ENCODE peak calls at places on chromosomes 6 and 20, in ten cellular contexts. P is heart left ventricle, L is endothelial cell of umbilical vein, M is transverse colon, V is body of pancreas, G is A549, U is IMR-90, C is breast epithelium, D is right lobe of liver, Q is sigmoid colon. E is an unnamed sample.
A peak's percentile ranks its signal among the peaks of the same experiment; 100 is the strongest.

GRCh38 chr6:5082487-5083306 is 2.4 kb upstream of the PPP1R3G start:
- DNase-seq in P (no peak), L (no peak), M (no peak), V (no peak), G (peak; percentile 66), U (peak; percentile 81), C (no peak), D (no peak), Q (no peak), E (no peak)

GRCh38 chr20:35305682-35306556 is 13.7 kb upstream of the FAM83C start:
- DNase-seq in P (no peak), L (peak; percentile 96), M (peak; percentile 59), V (no peak), G (peak; percentile 95), U (peak; percentile 100), C (peak; percentile 74), D (no peak), Q (no peak), E (peak; percentile 84)

GRCh38 chr20:21101453-21102251 is 4.5 kb downstream of the LINC00237 start:
- DNase-seq in P (no peak), L (no peak), M (no peak), V (no peak), G (no peak), U (no peak), C (no peak), D (peak; percentile 59), Q (no peak), E (no peak)

GRCh38 chr6:27312146-27312949 is at the start of gene POM121L2:
- DNase-seq in P (no peak), L (peak; percentile 65), M (peak; percentile 80), V (peak; percentile 81), G (peak; percentile 80), U (peak; percentile 28), C (peak; percentile 72), D (peak; percentile 66), Q (no peak), E (no peak)

GRCh38 chr6:113347420-113347819 is 509.7 kb upstream of the MARCKS start:
- DNase-seq in P (no peak), L (peak; percentile 76), M (no peak), V (no peak), G (no peak), U (peak; percentile 87), C (no peak), D (no peak), Q (no peak), E (no peak)

GRCh38 chr6:139943391-139943790 is 568.9 kb upstream of the CITED2 start:
- DNase-seq in P (no peak), L (peak; percentile 93), M (no peak), V (no peak), G (peak; percentile 44), U (peak; percentile 89), C (no peak), D (no peak), Q (no peak), E (no peak)

GRCh38 chr20:53608071-53608455 is 14.4 kb upstream of the ZNF217 start:
- DNase-seq in P (no peak), L (no peak), M (no peak), V (no peak), G (no peak), U (no peak), C (no peak), D (no peak), Q (no peak), E (no peak)

GRCh38 chr6:139135578-139136545 is 982 bp downstream of the HECA start:
- DNase-seq in P (peak; percentile 91), L (peak; percentile 55), M (peak; percentile 78), V (peak; percentile 55), G (no peak), U (peak; percentile 11), C (no peak), D (peak; percentile 87), Q (peak; percentile 77), E (peak; percentile 44)

GRCh38 chr6:10099086-10099499 is 315.8 kb downstream of the TFAP2A start:
- DNase-seq in P (peak; percentile 56), L (no peak), M (peak; percentile 9), V (peak; percentile 52), G (no peak), U (no peak), C (peak; percentile 30), D (peak; percentile 51), Q (no peak), E (no peak)

GRCh38 chr6:99446076-99446475 is 21.0 kb upstream of the PNISR start:
- DNase-seq in P (no peak), L (no peak), M (no peak), V (no peak), G (no peak), U (no peak), C (no peak), D (no peak), Q (no peak), E (no peak)

GRCh38 chr20:61765871-61766654 is 299.6 kb downstream of the TAF4 start:
- DNase-seq in P (no peak), L (no peak), M (no peak), V (no peak), G (no peak), U (no peak), C (no peak), D (peak; percentile 39), Q (peak; percentile 38), E (no peak)

GRCh38 chr6:30939473-30939872 is 1.3 kb upstream of the MUCL3 start:
- DNase-seq in P (no peak), L (no peak), M (no peak), V (peak; percentile 72), G (no peak), U (no peak), C (no peak), D (no peak), Q (no peak), E (no peak)

GRCh38 chr20:50843331-50844276 is 48.7 kb downstream of the BCAS4 start:
- DNase-seq in P (no peak), L (no peak), M (no peak), V (peak; percentile 77), G (no peak), U (no peak), C (peak; percentile 73), D (no peak), Q (no peak), E (no peak)

GRCh38 chr6:92586236-92586977 is 833.0 kb downstream of the EPHA7 start:
- DNase-seq in P (no peak), L (no peak), M (no peak), V (no peak), G (no peak), U (no peak), C (no peak), D (peak; percentile 14), Q (no peak), E (no peak)

GRCh38 chr20:57894096-57894495 is 184.3 kb upstream of the PMEPA1 start:
- DNase-seq in P (no peak), L (no peak), M (no peak), V (no peak), G (no peak), U (no peak), C (no peak), D (no peak), Q (peak; percentile 7), E (no peak)

GRCh38 chr20:57894522-57894921 is 184.7 kb upstream of the PMEPA1 start:
- DNase-seq in P (no peak), L (no peak), M (no peak), V (no peak), G (no peak), U (no peak), C (no peak), D (no peak), Q (no peak), E (no peak)

GRCh38 chr20:57891067-57891466 is 181.3 kb upstream of the PMEPA1 start:
- DNase-seq in P (no peak), L (no peak), M (no peak), V (no peak), G (no peak), U (no peak), C (no peak), D (no peak), Q (peak; percentile 46), E (no peak)

GRCh38 chr20:57893364-57894001 is 183.7 kb upstream of the PMEPA1 start:
- DNase-seq in P (no peak), L (no peak), M (no peak), V (no peak), G (no peak), U (no peak), C (no peak), D (no peak), Q (peak; percentile 11), E (no peak)

DNA sequence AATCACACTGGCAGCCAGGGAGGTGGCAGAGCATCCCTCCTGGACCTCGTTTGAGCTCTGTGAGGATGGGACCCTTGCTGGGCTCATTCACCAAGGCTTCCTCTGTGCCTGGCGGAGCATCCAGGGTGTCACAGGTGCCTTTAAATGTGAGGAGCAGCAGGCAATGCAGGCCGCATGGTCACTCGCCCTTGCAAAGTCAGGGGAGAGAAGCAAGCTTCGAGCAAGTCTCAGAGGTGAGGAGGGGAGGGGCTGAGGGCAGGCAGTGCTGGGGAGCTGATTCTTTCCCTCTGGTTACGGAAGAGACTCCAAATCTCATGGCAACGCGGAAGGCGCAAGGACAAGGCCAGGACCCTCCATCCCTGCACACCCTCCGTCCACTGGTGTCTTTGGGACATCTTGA is 182.7 kb upstream of the PMEPA1 start:
- DNase-seq in P (no peak), L (no peak), M (no peak), V (no peak), G (no peak), U (no peak), C (no peak), D (no peak), Q (peak; percentile 29), E (no peak)
- TF ChIP-seq POLR2A in P (no peak), L (no peak), M (no peak), V (no peak), G (no peak), U (no peak), C (no peak), D (no peak), Q (no peak), E (no peak)

DNA sequence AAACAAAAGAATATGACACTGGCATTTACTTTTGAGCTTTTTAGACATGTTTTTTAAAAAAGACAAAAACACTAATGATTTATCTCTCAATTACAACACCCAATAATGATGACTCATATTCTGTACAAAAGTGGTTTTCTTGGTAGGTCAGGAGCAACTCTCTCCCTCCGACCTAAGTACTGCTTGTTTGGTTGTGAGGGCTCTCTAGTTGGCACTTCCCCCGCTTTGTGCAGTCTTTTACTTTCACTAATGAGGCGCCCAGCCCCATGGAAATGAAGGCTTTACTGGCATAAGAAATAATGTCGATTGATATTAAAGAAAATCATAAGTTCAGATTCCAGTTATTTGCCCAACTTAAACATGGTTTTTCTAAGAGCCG is 1.3 kb downstream of the KPNA5 start:
- DNase-seq in P (no peak), L (peak; percentile 39), M (no peak), V (no peak), G (no peak), U (peak; percentile 55), C (no peak), D (no peak), Q (no peak), E (no peak)
- H3K4me3 ChIP-seq in P (peak overlapping the region; percentile 77), L (peak overlapping the region; percentile 80), M (peak overlapping the region; percentile 89), V (no peak overlapping the region), G (peak overlapping the region; percentile 77), U (peak overlapping the region; percentile 32), C (peak overlapping the region; percentile 70), D (no peak overlapping the region), Q (no peak overlapping the region), E (peak overlapping the region; percentile 85)

GRCh38 chr6:73695619-73696421 is at the start of gene CD109:
- DNase-seq in P (peak; percentile 74), L (peak; percentile 94), M (peak; percentile 11), V (no peak), G (peak; percentile 89), U (peak; percentile 73), C (no peak), D (no peak), Q (peak; percentile 71), E (no peak)
- TF ChIP-seq POLR2A in P (no peak), L (peak; percentile 70), M (peak; percentile 24), V (no peak), G (no peak), U (no peak), C (no peak), D (no peak), Q (no peak), E (peak; percentile 28)

GRCh38 chr20:4775322-4776078 is 53.8 kb downstream of the PRND start:
- DNase-seq in P (no peak), L (no peak), M (no peak), V (no peak), G (no peak), U (no peak), C (no peak), D (no peak), Q (no peak), E (no peak)
- H3K4me3 ChIP-seq in P (no peak overlapping the region), L (no peak overlapping the region), M (no peak overlapping the region), V (no peak overlapping the region), G (no peak overlapping the region), U (no peak overlapping the region), C (no peak overlapping the region), D (no peak overlapping the region), Q (no peak overlapping the region), E (no peak overlapping the region)

E was measured in gastrocnemius medialis.